ENCODE peak calls at places on chromosome 20, in eight cellular contexts. One of them, this sample, is unnamed.

GRCh38 chr20:47204008-47204745 is 152.3 kb downstream of the ZMYND8 start:
- DNase-seq in stomach: peak; percentile 39
- DNase-seq in epithelial cell of esophagus: peak; percentile 97
- DNase-seq in left ventricle myocardium inferior: no peak
- DNase-seq in K562: no peak
- DNase-seq in lower lobe of right lung: no peak
- DNase-seq in GM20000: no peak
- DNase-seq in neural crest cell: no peak
- DNase-seq in this sample: peak; percentile 88

GRCh38 chr20:23317081-23317480 is 33.5 kb upstream of the NXT1 start:
- DNase-seq in lower lobe of right lung: no peak
- DNase-seq in stomach: no peak
- DNase-seq in GM20000: no peak
- DNase-seq in neural crest cell: no peak
- DNase-seq in epithelial cell of esophagus: no peak
- DNase-seq in left ventricle myocardium inferior: no peak
- DNase-seq in K562: no peak
- DNase-seq in this sample: no peak

GRCh38 chr20:36827541-36828279 is 48.2 kb upstream of the TLDC2 start:
- DNase-seq in GM20000: peak; percentile 80
- DNase-seq in epithelial cell of esophagus: no peak
- DNase-seq in K562: no peak
- DNase-seq in neural crest cell: no peak
- DNase-seq in left ventricle myocardium inferior: peak; percentile 66
- DNase-seq in lower lobe of right lung: no peak
- DNase-seq in stomach: no peak
- DNase-seq in this sample: no peak

GRCh38 chr20:20759132-20759531 is 46.7 kb upstream of the RALGAPA2 start:
- DNase-seq in neural crest cell: no peak
- DNase-seq in epithelial cell of esophagus: no peak
- DNase-seq in left ventricle myocardium inferior: no peak
- DNase-seq in GM20000: no peak
- DNase-seq in lower lobe of right lung: no peak
- DNase-seq in K562: no peak
- DNase-seq in stomach: no peak
- DNase-seq in this sample: no peak

GRCh38 chr20:37228111-37228510 is 33.5 kb downstream of the GHRH start:
- DNase-seq in K562: no peak
- DNase-seq in neural crest cell: no peak
- DNase-seq in left ventricle myocardium inferior: no peak
- DNase-seq in GM20000: no peak
- DNase-seq in stomach: no peak
- DNase-seq in epithelial cell of esophagus: no peak
- DNase-seq in lower lobe of right lung: no peak
- DNase-seq in this sample: no peak

GRCh38 chr20:38175221-38176030 is 10.4 kb upstream of the TGM2 start:
- DNase-seq in left ventricle myocardium inferior: no peak
- DNase-seq in K562: no peak
- DNase-seq in stomach: no peak
- DNase-seq in GM20000: no peak
- DNase-seq in lower lobe of right lung: no peak
- DNase-seq in neural crest cell: no peak
- DNase-seq in epithelial cell of esophagus: no peak
- DNase-seq in this sample: no peak

GRCh38 chr20:37406010-37406998 is 60.4 kb downstream of the SRC start:
- DNase-seq in neural crest cell: peak; percentile 46
- DNase-seq in lower lobe of right lung: no peak
- DNase-seq in GM20000: peak; percentile 89
- DNase-seq in K562: peak; percentile 91
- DNase-seq in left ventricle myocardium inferior: peak; percentile 51
- DNase-seq in epithelial cell of esophagus: peak; percentile 28
- DNase-seq in stomach: peak; percentile 45
- DNase-seq in this sample: peak; percentile 77

GRCh38 chr20:41437836-41438235 is 71.2 kb upstream of the EMILIN3 start:
- DNase-seq in neural crest cell: no peak
- DNase-seq in GM20000: no peak
- DNase-seq in K562: no peak
- DNase-seq in left ventricle myocardium inferior: no peak
- DNase-seq in epithelial cell of esophagus: no peak
- DNase-seq in stomach: no peak
- DNase-seq in lower lobe of right lung: no peak
- DNase-seq in this sample: no peak

GRCh38 chr20:6178537-6178936 is 55.7 kb upstream of the FERMT1 start:
- DNase-seq in stomach: no peak
- DNase-seq in GM20000: no peak
- DNase-seq in lower lobe of right lung: no peak
- DNase-seq in K562: no peak
- DNase-seq in epithelial cell of esophagus: peak; percentile 61
- DNase-seq in left ventricle myocardium inferior: no peak
- DNase-seq in neural crest cell: peak; percentile 2
- DNase-seq in this sample: no peak

DNA sequence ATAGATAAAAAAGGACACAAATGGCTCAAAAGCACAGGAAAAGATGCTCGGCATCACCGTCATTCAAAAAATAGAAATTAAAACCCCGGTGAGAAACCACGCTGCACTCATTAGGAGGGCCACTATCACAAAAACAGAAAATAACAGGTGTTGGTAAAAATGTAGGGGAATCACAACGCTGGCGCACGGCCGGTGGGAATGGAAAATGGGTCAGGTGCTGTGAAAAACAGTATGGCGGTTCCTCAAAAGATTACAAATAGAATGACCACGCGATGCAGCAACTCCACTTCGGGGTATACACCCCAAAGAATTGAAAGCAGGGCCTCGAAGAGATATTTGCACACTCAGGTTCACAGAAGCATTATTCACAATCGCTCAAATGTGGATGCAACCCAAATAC is 28.3 kb downstream of the NPEPL1 start:
- DNase-seq in left ventricle myocardium inferior: no peak
- DNase-seq in K562: no peak
- DNase-seq in lower lobe of right lung: no peak
- DNase-seq in stomach: no peak
- DNase-seq in GM20000: no peak
- DNase-seq in neural crest cell: no peak
- DNase-seq in epithelial cell of esophagus: no peak
- DNase-seq in this sample: no peak
- TF ChIP-seq CTCF in left ventricle myocardium inferior: no peak
- TF ChIP-seq CTCF in K562: no peak
- TF ChIP-seq CTCF in lower lobe of right lung: no peak
- TF ChIP-seq CTCF in stomach: no peak
- TF ChIP-seq CTCF in GM20000: no peak
- TF ChIP-seq CTCF in neural crest cell: no peak
- TF ChIP-seq CTCF in epithelial cell of esophagus: no peak
- TF ChIP-seq CTCF in this sample: no peak

GRCh38 chr20:16576219-16576618 is 3.0 kb upstream of the KIF16B start:
- DNase-seq in neural crest cell: no peak
- DNase-seq in lower lobe of right lung: peak; percentile 27
- DNase-seq in epithelial cell of esophagus: no peak
- DNase-seq in GM20000: no peak
- DNase-seq in K562: peak; percentile 62
- DNase-seq in stomach: no peak
- DNase-seq in left ventricle myocardium inferior: no peak
- DNase-seq in this sample: no peak

GRCh38 chr20:16571333-16571732 is 1.9 kb downstream of the KIF16B start:
- DNase-seq in epithelial cell of esophagus: peak; percentile 91
- DNase-seq in neural crest cell: no peak
- DNase-seq in GM20000: no peak
- DNase-seq in lower lobe of right lung: no peak
- DNase-seq in K562: no peak
- DNase-seq in stomach: no peak
- DNase-seq in left ventricle myocardium inferior: no peak
- DNase-seq in this sample: no peak

GRCh38 chr20:16574656-16575355 is 1.6 kb upstream of the KIF16B start:
- DNase-seq in neural crest cell: peak; percentile 69
- DNase-seq in stomach: peak; percentile 92
- DNase-seq in left ventricle myocardium inferior: peak; percentile 94
- DNase-seq in GM20000: peak; percentile 89
- DNase-seq in epithelial cell of esophagus: peak; percentile 82
- DNase-seq in lower lobe of right lung: peak; percentile 94
- DNase-seq in K562: peak; percentile 91
- DNase-seq in this sample: peak; percentile 67

GRCh38 chr20:16575390-16576140 is 2.3 kb upstream of the KIF16B start:
- DNase-seq in neural crest cell: no peak
- DNase-seq in GM20000: peak; percentile 22
- DNase-seq in stomach: no peak
- DNase-seq in epithelial cell of esophagus: no peak
- DNase-seq in K562: no peak
- DNase-seq in left ventricle myocardium inferior: no peak
- DNase-seq in lower lobe of right lung: peak; percentile 20
- DNase-seq in this sample: no peak

DNA sequence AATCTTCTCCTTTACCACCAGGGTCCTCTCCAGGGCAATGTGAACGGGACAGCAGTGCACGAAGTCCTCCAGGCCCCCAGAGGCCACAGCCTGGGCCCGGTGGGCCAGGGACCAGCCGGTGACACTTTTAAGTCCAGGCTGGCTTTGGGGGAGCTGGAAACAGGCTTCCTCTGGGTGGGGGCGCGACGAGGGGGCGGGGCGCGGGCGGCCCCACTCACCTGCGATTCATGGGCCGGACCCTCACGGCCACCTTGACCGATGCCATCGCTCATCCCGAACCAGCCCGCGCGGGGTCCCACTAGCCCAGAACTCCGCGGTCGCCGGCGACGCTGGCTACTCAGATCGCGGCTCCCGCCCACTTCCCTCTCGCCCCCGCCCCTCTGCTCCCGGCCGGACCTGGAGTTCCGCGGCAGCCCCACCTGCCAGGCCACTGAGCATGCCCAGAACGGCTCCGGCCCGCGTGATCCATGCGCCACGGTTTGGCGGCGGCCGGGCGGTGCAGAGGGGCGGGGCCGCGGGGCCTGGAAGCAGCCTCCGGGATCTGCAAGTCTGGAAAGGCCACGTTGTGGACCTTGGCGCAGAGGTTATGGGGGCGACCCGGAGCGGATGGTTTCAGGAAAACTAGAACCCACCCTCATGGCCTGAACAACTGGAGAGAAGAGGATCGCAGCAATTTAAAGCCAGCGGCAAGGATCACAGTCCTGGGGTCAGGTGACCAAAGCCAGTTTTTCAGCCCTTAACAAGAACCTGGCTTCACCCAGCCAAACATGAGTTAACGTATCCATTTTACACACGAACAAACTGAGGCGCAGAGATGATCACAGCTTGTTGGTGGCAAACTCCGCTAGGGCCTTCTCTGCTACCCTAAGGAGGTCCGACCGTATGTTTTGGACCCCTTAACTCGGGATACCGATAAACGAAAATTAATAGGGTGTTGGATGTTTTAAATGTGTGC is at the start of gene KIF16B:
- DNase-seq in epithelial cell of esophagus: peak; percentile 95
- DNase-seq in stomach: peak; percentile 96
- DNase-seq in GM20000: peak; percentile 87
- DNase-seq in neural crest cell: peak; percentile 96
- DNase-seq in lower lobe of right lung: peak; percentile 94
- DNase-seq in left ventricle myocardium inferior: peak; percentile 93
- DNase-seq in K562: peak; percentile 82
- DNase-seq in this sample: peak; percentile 81
- TF ChIP-seq CTCF in epithelial cell of esophagus: no peak
- TF ChIP-seq CTCF in stomach: no peak
- TF ChIP-seq CTCF in GM20000: no peak
- TF ChIP-seq CTCF in neural crest cell: peak; percentile 29
- TF ChIP-seq CTCF in lower lobe of right lung: no peak
- TF ChIP-seq CTCF in left ventricle myocardium inferior: no peak
- TF ChIP-seq CTCF in K562: no peak
- TF ChIP-seq CTCF in this sample: no peak

GRCh38 chr20:35478804-35479472 is 23.5 kb downstream of the CEP250 start:
- DNase-seq in neural crest cell: peak; percentile 14
- DNase-seq in left ventricle myocardium inferior: no peak
- DNase-seq in epithelial cell of esophagus: no peak
- DNase-seq in lower lobe of right lung: no peak
- DNase-seq in K562: no peak
- DNase-seq in GM20000: no peak
- DNase-seq in stomach: no peak
- DNase-seq in this sample: no peak
- TF ChIP-seq CTCF in neural crest cell: peak; percentile 19
- TF ChIP-seq CTCF in left ventricle myocardium inferior: no peak
- TF ChIP-seq CTCF in epithelial cell of esophagus: no peak
- TF ChIP-seq CTCF in lower lobe of right lung: no peak
- TF ChIP-seq CTCF in K562: peak; percentile 38
- TF ChIP-seq CTCF in GM20000: no peak
- TF ChIP-seq CTCF in stomach: no peak
- TF ChIP-seq CTCF in this sample: peak; percentile 15

GRCh38 chr20:63228786-63229185 is 6.9 kb upstream of the BIRC7 start:
- DNase-seq in left ventricle myocardium inferior: no peak
- DNase-seq in stomach: no peak
- DNase-seq in K562: no peak
- DNase-seq in GM20000: no peak
- DNase-seq in epithelial cell of esophagus: no peak
- DNase-seq in neural crest cell: no peak
- DNase-seq in lower lobe of right lung: no peak
- DNase-seq in this sample: no peak
- TF ChIP-seq CTCF in left ventricle myocardium inferior: no peak
- TF ChIP-seq CTCF in stomach: no peak
- TF ChIP-seq CTCF in K562: no peak
- TF ChIP-seq CTCF in GM20000: no peak
- TF ChIP-seq CTCF in epithelial cell of esophagus: no peak
- TF ChIP-seq CTCF in neural crest cell: no peak
- TF ChIP-seq CTCF in lower lobe of right lung: no peak
- TF ChIP-seq CTCF in this sample: no peak

DNA sequence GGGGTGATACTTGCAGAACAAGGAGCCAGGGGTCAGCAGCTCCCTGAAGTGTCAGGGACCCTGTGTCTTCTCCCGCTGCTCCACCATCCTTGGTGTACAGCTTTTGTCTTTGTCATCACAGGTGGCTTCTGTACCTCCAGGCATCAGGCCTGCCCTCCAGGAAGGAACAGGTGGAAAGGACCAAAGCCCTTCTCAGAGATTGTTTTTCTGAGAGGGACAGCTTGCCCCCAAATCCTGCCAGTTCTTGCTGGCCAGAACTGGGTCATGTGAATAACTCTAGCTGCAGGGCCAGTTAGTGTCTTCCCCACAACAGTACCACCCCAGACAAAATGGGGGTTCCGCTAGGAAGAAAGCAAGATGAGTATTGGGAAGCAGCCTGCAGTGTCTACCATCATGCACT is 31.4 kb downstream of the SNPH start:
- DNase-seq in K562: no peak
- DNase-seq in GM20000: no peak
- DNase-seq in stomach: no peak
- DNase-seq in neural crest cell: no peak
- DNase-seq in epithelial cell of esophagus: no peak
- DNase-seq in left ventricle myocardium inferior: no peak
- DNase-seq in lower lobe of right lung: no peak
- DNase-seq in this sample: no peak
- TF ChIP-seq CTCF in K562: no peak
- TF ChIP-seq CTCF in GM20000: no peak
- TF ChIP-seq CTCF in stomach: no peak
- TF ChIP-seq CTCF in neural crest cell: no peak
- TF ChIP-seq CTCF in epithelial cell of esophagus: no peak
- TF ChIP-seq CTCF in left ventricle myocardium inferior: no peak
- TF ChIP-seq CTCF in lower lobe of right lung: no peak
- TF ChIP-seq CTCF in this sample: no peak